ENCODE peak calls at places on chromosomes 4 and X, in four cellular contexts. Z is lower lobe of right lung, G is ovary, S is endothelial cell of umbilical vein. W is an unnamed sample. For H3K4me1, the result is how much of the 10 kb centered on the place peaks cover.

GRCh38 chr4:80306255-80306654 is 29.3 kb upstream of the CFAP299 start:
- DNase-seq in Z (no peak), G (no peak), S (peak), W (no peak)

GRCh38 chrX:15745179-15745578 is 7.1 kb downstream of the CA5B start:
- DNase-seq in Z (no peak), G (no peak), S (no peak), W (no peak)

GRCh38 chrX:13747836-13748235 is 13.3 kb downstream of the OFD1 start:
- DNase-seq in Z (no peak), G (no peak), S (peak), W (no peak)

GRCh38 chr4:186104895-186105720 is 604 bp downstream of the FAM149A start:
- DNase-seq in Z (peak), G (peak), S (no peak), W (peak)

GRCh38 chr4:161791796-161792556 is 371.8 kb downstream of the FSTL5 start:
- DNase-seq in Z (no peak), G (no peak), S (no peak), W (peak)

GRCh38 chrX:18410038-18410437 is 15.4 kb upstream of the CDKL5 start:
- DNase-seq in Z (no peak), G (no peak), S (peak), W (no peak)

GRCh38 chr4:14853186-14853946 is 148.9 kb upstream of the CPEB2 start:
- DNase-seq in Z (no peak), G (no peak), S (no peak), W (no peak)

GRCh38 chr4:180106997-180107396 is 2136.2 kb upstream of the TENM3 start:
- DNase-seq in Z (no peak), G (no peak), S (no peak), W (no peak)

GRCh38 chr4:24244663-24245519 is 339.5 kb downstream of the DHX15 start:
- DNase-seq in Z (no peak), G (no peak), S (no peak), W (no peak)

GRCh38 chr4:8391972-8392371 is 48.6 kb downstream of the ACOX3 start:
- DNase-seq in Z (no peak), G (peak), S (peak), W (no peak)

GRCh38 chr4:6804082-6804752 is 21.7 kb downstream of the KIAA0232 start:
- DNase-seq in Z (no peak), G (no peak), S (no peak), W (no peak)

GRCh38 chrX:20529301-20529700 is 262.6 kb upstream of the RPS6KA3 start:
- DNase-seq in Z (no peak), G (no peak), S (no peak), W (no peak)

GRCh38 chr4:3495341-3495975 is 32.4 kb downstream of the DOK7 start:
- DNase-seq in Z (no peak), G (no peak), S (no peak), W (no peak)

GRCh38 chrX:37350034-37350365 is 836 bp downstream of the PRRG1 start:
- DNase-seq in Z (no peak), G (no peak), S (peak), W (no peak)

GRCh38 chrX:119783026-119783425 is 8.4 kb downstream of the RPL39 start:
- DNase-seq in Z (peak), G (no peak), S (no peak), W (no peak)

GRCh38 chrX:13064599-13065143 is 20.3 kb upstream of the FAM9C start:
- DNase-seq in Z (no peak), G (no peak), S (no peak), W (no peak)

GRCh38 chr4:813900-814299 is 12.0 kb downstream of the CPLX1 start:
- DNase-seq in Z (peak), G (no peak), S (no peak), W (no peak)

GRCh38 chr4:7598939-7599790 is 164.4 kb upstream of the PSAPL1 start:
- DNase-seq in Z (peak), G (no peak), S (no peak), W (no peak)

GRCh38 chrX:26778320-26778888 is 562.4 kb downstream of the MAGEB5 start:
- DNase-seq in Z (no peak), G (no peak), S (no peak), W (no peak)

GRCh38 chr4:161554372-161554990 is 609.3 kb downstream of the FSTL5 start:
- DNase-seq in Z (no peak), G (no peak), S (peak), W (no peak)

GRCh38 chrX:67599532-67599931 is 55.7 kb downstream of the AR start:
- DNase-seq in Z (no peak), G (no peak), S (no peak), W (no peak)

GRCh38 chr4:8837181-8837811 is 34.3 kb downstream of the HMX1 start:
- DNase-seq in Z (peak), G (no peak), S (no peak), W (peak)

GRCh38 chrX:71195959-71196727 is 26.9 kb upstream of the GJB1 start:
- DNase-seq in Z (no peak), G (no peak), S (no peak), W (no peak)

GRCh38 chrX:8749697-8750096 is 17.8 kb upstream of the ANOS1 start:
- DNase-seq in Z (no peak), G (no peak), S (no peak), W (no peak)

GRCh38 chrX:8755813-8756212 is 23.9 kb upstream of the ANOS1 start:
- DNase-seq in Z (no peak), G (no peak), S (no peak), W (no peak)

GRCh38 chrX:8760021-8760420 is 28.1 kb upstream of the ANOS1 start:
- DNase-seq in Z (no peak), G (no peak), S (no peak), W (no peak)

GRCh38 chrX:8755116-8755515 is 23.2 kb upstream of the ANOS1 start:
- DNase-seq in Z (no peak), G (no peak), S (no peak), W (no peak)
- TF ChIP-seq CTCF in Z (no peak), G (no peak), S (no peak), W (no peak)

DNA sequence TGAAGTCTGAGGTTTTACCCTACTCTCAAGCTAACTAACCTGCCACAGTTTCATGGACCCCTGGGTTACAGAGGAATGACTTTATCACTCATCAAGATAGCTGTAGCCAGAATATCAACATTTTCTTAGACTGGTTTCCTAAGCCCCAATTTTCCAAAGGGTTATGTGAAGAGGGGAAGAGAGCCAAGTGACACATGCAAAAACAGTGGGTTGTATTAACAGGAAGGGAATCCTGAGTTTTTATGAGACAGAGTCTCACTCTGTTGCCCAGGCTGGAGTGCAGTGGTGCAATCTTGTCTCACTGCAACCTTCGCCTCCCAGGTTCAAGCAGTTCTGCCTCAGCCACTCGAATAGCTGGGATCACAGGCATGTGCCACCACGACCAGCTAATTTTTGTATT is 5.4 kb downstream of the AFF1 start:
- DNase-seq in Z (no peak), G (no peak), S (peak), W (no peak)
- H3K4me1 ChIP-seq in Z (half or more), G (under half), S (half or more), W (under half)

DNA sequence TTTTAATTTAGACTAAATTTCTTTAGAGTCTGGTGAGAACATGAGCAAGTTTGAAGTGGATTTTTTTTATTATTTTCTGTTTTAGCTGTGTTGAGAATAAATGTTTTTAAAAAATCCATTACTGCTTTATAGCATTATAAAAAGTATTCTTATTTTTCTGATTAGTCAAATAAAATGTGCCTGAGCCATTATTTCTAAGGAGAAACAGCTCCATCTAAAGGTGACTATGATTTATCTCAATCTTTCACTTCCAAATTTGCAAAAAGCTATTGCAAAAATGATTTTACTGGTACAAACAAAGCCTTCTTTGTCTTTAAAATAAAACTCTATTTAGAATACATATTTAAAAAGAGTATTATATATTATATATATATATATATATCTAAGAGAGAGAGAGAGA is 959.2 kb downstream of the FAM133A start:
- DNase-seq in Z (no peak), G (no peak), S (no peak), W (no peak)
- TF ChIP-seq CTCF in Z (no peak), G (no peak), S (no peak), W (peak)

GRCh38 chr4:57764840-57765239 is 654.7 kb upstream of the IGFBP7 start:
- DNase-seq in Z (no peak), G (no peak), S (no peak), W (no peak)
- H3K4me1 ChIP-seq in Z (under half), G (under half), S (under half), W (under half)

GRCh38 chr4:155033604-155034003 is 174.8 kb upstream of the NPY2R start:
- DNase-seq in Z (no peak), G (no peak), S (no peak), W (no peak)
- TF ChIP-seq CTCF in Z (no peak), G (no peak), S (no peak), W (no peak)

GRCh38 chr4:175929932-175930331 is 117.9 kb upstream of the GPM6A start:
- DNase-seq in Z (no peak), G (no peak), S (no peak), W (no peak)

GRCh38 chr4:175929441-175929840 is 117.4 kb upstream of the GPM6A start:
- DNase-seq in Z (no peak), G (no peak), S (no peak), W (no peak)

GRCh38 chr4:175932116-175932515 is 120.1 kb upstream of the GPM6A start:
- DNase-seq in Z (no peak), G (no peak), S (no peak), W (no peak)

GRCh38 chr4:175930471-175930870 is 118.4 kb upstream of the GPM6A start:
- DNase-seq in Z (no peak), G (no peak), S (no peak), W (no peak)

GRCh38 chr4:175927121-175927520 is 115.1 kb upstream of the GPM6A start:
- DNase-seq in Z (no peak), G (no peak), S (no peak), W (no peak)
- H3K4me1 ChIP-seq in Z (under half), G (under half), S (under half), W (under half)

W was measured in kidney.